ENCODE peak calls at places on chromosomes 13 and 19, in ten cellular contexts. One of them, this sample, is unnamed.

GRCh38 chr13:112832811-112833210 is 136.2 kb upstream of the MCF2L start:
- DNase-seq in nephron progenitor cell: no peak
- DNase-seq in breast epithelium: no peak
- DNase-seq in effector CD4-positive, alpha-beta T cell: no peak
- DNase-seq in amniotic stem cell: no peak
- DNase-seq in WERI-Rb-1: no peak
- DNase-seq in iris pigment epithelial cell: no peak
- DNase-seq in neuronal stem cell: no peak
- DNase-seq in neural crest cell: no peak
- DNase-seq in ovary: no peak
- DNase-seq in this sample: no peak

GRCh38 chr19:49871349-49871985 is 4.1 kb upstream of the PNKP start:
- DNase-seq in nephron progenitor cell: no peak
- DNase-seq in breast epithelium: no peak
- DNase-seq in effector CD4-positive, alpha-beta T cell: no peak
- DNase-seq in amniotic stem cell: no peak
- DNase-seq in WERI-Rb-1: no peak
- DNase-seq in iris pigment epithelial cell: no peak
- DNase-seq in neuronal stem cell: no peak
- DNase-seq in neural crest cell: no peak
- DNase-seq in ovary: peak; percentile 50
- DNase-seq in this sample: no peak

GRCh38 chr13:48120246-48120645 is 25.3 kb upstream of the MED4 start:
- DNase-seq in nephron progenitor cell: no peak
- DNase-seq in breast epithelium: no peak
- DNase-seq in effector CD4-positive, alpha-beta T cell: no peak
- DNase-seq in amniotic stem cell: no peak
- DNase-seq in WERI-Rb-1: no peak
- DNase-seq in iris pigment epithelial cell: no peak
- DNase-seq in neuronal stem cell: no peak
- DNase-seq in neural crest cell: no peak
- DNase-seq in ovary: no peak
- DNase-seq in this sample: no peak

GRCh38 chr19:1411255-1412191 is 4.1 kb downstream of the DAZAP1 start:
- DNase-seq in nephron progenitor cell: no peak
- DNase-seq in breast epithelium: no peak
- DNase-seq in effector CD4-positive, alpha-beta T cell: no peak
- DNase-seq in amniotic stem cell: no peak
- DNase-seq in WERI-Rb-1: no peak
- DNase-seq in iris pigment epithelial cell: peak; percentile 42
- DNase-seq in neuronal stem cell: no peak
- DNase-seq in neural crest cell: no peak
- DNase-seq in ovary: peak; percentile 39
- DNase-seq in this sample: no peak

GRCh38 chr19:19562665-19563347 is 24.7 kb downstream of the CILP2 start:
- DNase-seq in nephron progenitor cell: no peak
- DNase-seq in breast epithelium: no peak
- DNase-seq in effector CD4-positive, alpha-beta T cell: peak; percentile 25
- DNase-seq in amniotic stem cell: no peak
- DNase-seq in WERI-Rb-1: no peak
- DNase-seq in iris pigment epithelial cell: no peak
- DNase-seq in neuronal stem cell: no peak
- DNase-seq in neural crest cell: no peak
- DNase-seq in ovary: no peak
- DNase-seq in this sample: peak; percentile 50

GRCh38 chr13:59680429-59681024 is 483.2 kb downstream of the DIAPH3 start:
- DNase-seq in nephron progenitor cell: no peak
- DNase-seq in breast epithelium: no peak
- DNase-seq in effector CD4-positive, alpha-beta T cell: no peak
- DNase-seq in amniotic stem cell: no peak
- DNase-seq in WERI-Rb-1: no peak
- DNase-seq in iris pigment epithelial cell: peak; percentile 24
- DNase-seq in neuronal stem cell: no peak
- DNase-seq in neural crest cell: no peak
- DNase-seq in ovary: no peak
- DNase-seq in this sample: no peak

GRCh38 chr13:72164811-72165210 is 297.8 kb upstream of the DACH1 start:
- DNase-seq in nephron progenitor cell: no peak
- DNase-seq in breast epithelium: no peak
- DNase-seq in effector CD4-positive, alpha-beta T cell: no peak
- DNase-seq in amniotic stem cell: no peak
- DNase-seq in WERI-Rb-1: no peak
- DNase-seq in iris pigment epithelial cell: no peak
- DNase-seq in neuronal stem cell: no peak
- DNase-seq in neural crest cell: no peak
- DNase-seq in ovary: no peak
- DNase-seq in this sample: no peak

GRCh38 chr13:107964356-107964755 is 251.0 kb downstream of the LIG4 start:
- DNase-seq in nephron progenitor cell: no peak
- DNase-seq in breast epithelium: no peak
- DNase-seq in effector CD4-positive, alpha-beta T cell: no peak
- DNase-seq in amniotic stem cell: no peak
- DNase-seq in WERI-Rb-1: no peak
- DNase-seq in iris pigment epithelial cell: no peak
- DNase-seq in neuronal stem cell: no peak
- DNase-seq in neural crest cell: no peak
- DNase-seq in ovary: no peak
- DNase-seq in this sample: no peak

GRCh38 chr19:5309438-5310204 is 31.0 kb downstream of the PTPRS start:
- DNase-seq in nephron progenitor cell: no peak
- DNase-seq in breast epithelium: no peak
- DNase-seq in effector CD4-positive, alpha-beta T cell: no peak
- DNase-seq in amniotic stem cell: no peak
- DNase-seq in WERI-Rb-1: no peak
- DNase-seq in iris pigment epithelial cell: peak; percentile 14
- DNase-seq in neuronal stem cell: no peak
- DNase-seq in neural crest cell: no peak
- DNase-seq in ovary: peak; percentile 61
- DNase-seq in this sample: no peak

GRCh38 chr13:105341758-105342157 is 1193.7 kb downstream of the EFNB2 start:
- DNase-seq in nephron progenitor cell: no peak
- DNase-seq in breast epithelium: no peak
- DNase-seq in effector CD4-positive, alpha-beta T cell: no peak
- DNase-seq in amniotic stem cell: no peak
- DNase-seq in WERI-Rb-1: no peak
- DNase-seq in iris pigment epithelial cell: no peak
- DNase-seq in neuronal stem cell: no peak
- DNase-seq in neural crest cell: no peak
- DNase-seq in ovary: no peak
- DNase-seq in this sample: no peak

GRCh38 chr13:111511219-111511732 is 190.8 kb downstream of the TEX29 start:
- DNase-seq in nephron progenitor cell: no peak
- DNase-seq in breast epithelium: no peak
- DNase-seq in effector CD4-positive, alpha-beta T cell: no peak
- DNase-seq in amniotic stem cell: no peak
- DNase-seq in WERI-Rb-1: no peak
- DNase-seq in iris pigment epithelial cell: no peak
- DNase-seq in neuronal stem cell: no peak
- DNase-seq in neural crest cell: no peak
- DNase-seq in ovary: no peak
- DNase-seq in this sample: no peak